ENCODE peak calls at places on chromosomes 13 and 19, in eight cellular contexts. A is IMR-90; V is AML-193; L is NT2/D1; O is NCI-H446; K is endothelial cell of umbilical vein; N is activated T-helper 2 cell treated with anti-CD3 and anti-CD28 coated beads, Interferon-gamma antibody, Interleukin-2, Interleukin-4, amounts not matched to agents 10 μg/mL and 5 μg/mL and 100 μg/mL, durations not matched to agents 14 hours and 24 hours and 36 hours; C is neural progenitor cell. Z is an unnamed sample.

GRCh38 chr19:2719910-2720776 is 1.0 kb downstream of the DIRAS1 start:
- DNase-seq in A (peak), V (no peak), L (no peak), O (peak), K (no peak), N (no peak), C (peak), Z (no peak)

GRCh38 chr13:28493740-28494536 is 990 bp downstream of the FLT1 start:
- DNase-seq in A (no peak), V (no peak), L (no peak), O (no peak), K (no peak), N (no peak), C (peak), Z (peak)

GRCh38 chr19:44003461-44004134 is 841 bp downstream of the ZNF230 start:
- DNase-seq in A (no peak), V (peak), L (no peak), O (peak), K (peak), N (no peak), C (peak), Z (no peak)

GRCh38 chr19:32649751-32650150 is 25.2 kb downstream of the ANKRD27 start:
- DNase-seq in A (no peak), V (no peak), L (no peak), O (no peak), K (no peak), N (no peak), C (no peak), Z (no peak)

GRCh38 chr19:19540707-19541515 is 2.8 kb downstream of the CILP2 start:
- DNase-seq in A (no peak), V (no peak), L (peak), O (no peak), K (no peak), N (peak), C (peak), Z (peak)

GRCh38 chr19:16566161-16566560 is 6.1 kb downstream of the SLC35E1 start:
- DNase-seq in A (no peak), V (no peak), L (no peak), O (no peak), K (peak), N (peak), C (no peak), Z (no peak)

GRCh38 chr19:17841810-17842662 is 5.7 kb downstream of the JAK3 start:
- DNase-seq in A (peak), V (no peak), L (peak), O (peak), K (peak), N (peak), C (peak), Z (peak)

GRCh38 chr13:76473552-76474134 is 412.6 kb downstream of the KCTD12 start:
- DNase-seq in A (peak), V (peak), L (peak), O (peak), K (peak), N (peak), C (peak), Z (peak)

GRCh38 chr13:113785051-113786010 is 26.3 kb downstream of the TMEM255B start:
- DNase-seq in A (peak), V (peak), L (no peak), O (no peak), K (peak), N (no peak), C (no peak), Z (no peak)

GRCh38 chr13:41182231-41182630 is 12.1 kb downstream of the KBTBD7 start:
- DNase-seq in A (no peak), V (no peak), L (no peak), O (no peak), K (no peak), N (no peak), C (no peak), Z (no peak)

GRCh38 chr19:9075064-9075964 is 11.5 kb upstream of the OR1M1 start:
- DNase-seq in A (peak), V (no peak), L (peak), O (peak), K (peak), N (no peak), C (peak), Z (peak)

GRCh38 chr19:5089283-5089682 is 120.4 kb downstream of the KDM4B start:
- DNase-seq in A (no peak), V (no peak), L (no peak), O (no peak), K (no peak), N (no peak), C (no peak), Z (no peak)

GRCh38 chr13:63408227-63409202 is 1992.9 kb upstream of the PCDH20 start:
- DNase-seq in A (peak), V (no peak), L (peak), O (no peak), K (no peak), N (no peak), C (peak), Z (peak)

GRCh38 chr19:51194527-51195315 is 30.2 kb upstream of the CD33 start:
- DNase-seq in A (no peak), V (no peak), L (no peak), O (no peak), K (no peak), N (no peak), C (no peak), Z (no peak)

GRCh38 chr13:56515441-56515840 is 625.3 kb upstream of the PRR20A start:
- DNase-seq in A (no peak), V (no peak), L (no peak), O (no peak), K (no peak), N (no peak), C (no peak), Z (no peak)

GRCh38 chr13:47903836-47904235 is 97.2 kb downstream of the SUCLA2 start:
- DNase-seq in A (peak), V (peak), L (no peak), O (no peak), K (no peak), N (no peak), C (no peak), Z (no peak)

GRCh38 chr13:79359064-79359463 is 47.0 kb downstream of the RBM26 start:
- DNase-seq in A (no peak), V (no peak), L (no peak), O (no peak), K (no peak), N (no peak), C (no peak), Z (no peak)

GRCh38 chr13:41458939-41459753 is 1.8 kb downstream of the RGCC start:
- DNase-seq in A (peak), V (peak), L (no peak), O (no peak), K (peak), N (peak), C (peak), Z (no peak)

GRCh38 chr19:13428352-13428751 is 77.9 kb downstream of the CACNA1A start:
- DNase-seq in A (peak), V (peak), L (no peak), O (no peak), K (peak), N (no peak), C (no peak), Z (no peak)

GRCh38 chr19:45403781-45404556 is 900 bp downstream of the PPP1R13L start:
- DNase-seq in A (no peak), V (peak), L (no peak), O (no peak), K (peak), N (peak), C (peak), Z (no peak)

GRCh38 chr13:40060318-40061007 is 405.0 kb downstream of the COG6 start:
- DNase-seq in A (no peak), V (no peak), L (no peak), O (peak), K (no peak), N (no peak), C (no peak), Z (no peak)

GRCh38 chr13:110118106-110118505 is 188.9 kb downstream of the COL4A1 start:
- DNase-seq in A (no peak), V (no peak), L (no peak), O (no peak), K (no peak), N (no peak), C (no peak), Z (no peak)

GRCh38 chr19:43488179-43488578 is 16.4 kb downstream of the PHLDB3 start:
- DNase-seq in A (no peak), V (no peak), L (no peak), O (no peak), K (no peak), N (no peak), C (no peak), Z (no peak)

GRCh38 chr19:15101479-15102082 is 5.6 kb upstream of the SYDE1 start:
- DNase-seq in A (peak), V (peak), L (peak), O (peak), K (peak), N (peak), C (peak), Z (no peak)

GRCh38 chr13:99269627-99270252 is 11.6 kb upstream of the GPR18 start:
- DNase-seq in A (peak), V (peak), L (no peak), O (peak), K (peak), N (no peak), C (peak), Z (no peak)

GRCh38 chr13:39148513-39148961 is 110.3 kb downstream of the NHLRC3 start:
- DNase-seq in A (no peak), V (no peak), L (no peak), O (peak), K (no peak), N (no peak), C (peak), Z (no peak)

GRCh38 chr13:75486654-75487053 is 4.7 kb upstream of the TBC1D4 start:
- DNase-seq in A (no peak), V (peak), L (no peak), O (no peak), K (no peak), N (no peak), C (no peak), Z (no peak)

GRCh38 chr13:28012896-28013295 is 24.4 kb upstream of the URAD start:
- DNase-seq in A (no peak), V (no peak), L (no peak), O (no peak), K (no peak), N (no peak), C (no peak), Z (no peak)

GRCh38 chr13:103222683-103223082 is 156.5 kb upstream of the SLC10A2 start:
- DNase-seq in A (no peak), V (no peak), L (no peak), O (no peak), K (no peak), N (no peak), C (no peak), Z (no peak)

GRCh38 chr13:34361528-34361927 is 543.6 kb downstream of the RFC3 start:
- DNase-seq in A (no peak), V (no peak), L (no peak), O (peak), K (no peak), N (no peak), C (no peak), Z (no peak)